ENCODE peak calls at places on chromosomes 6 and 20, in four cellular contexts. One of them, this sample, is unnamed.

GRCh38 chr20:20338133-20338730 is 29.7 kb upstream of the INSM1 start:
- DNase-seq in uterus: no peak
- DNase-seq in fibroblast of villous mesenchyme: no peak
- DNase-seq in fibroblast of lung: no peak
- DNase-seq in this sample: no peak

GRCh38 chr6:52995913-52996685 is 1.0 kb upstream of the GSTA4 start:
- DNase-seq in uterus: peak; percentile 39
- DNase-seq in fibroblast of villous mesenchyme: peak; percentile 83
- DNase-seq in fibroblast of lung: peak; percentile 90
- DNase-seq in this sample: peak; percentile 87

GRCh38 chr6:104266922-104267321 is 592.8 kb downstream of the HACE1 start:
- DNase-seq in uterus: no peak
- DNase-seq in fibroblast of villous mesenchyme: no peak
- DNase-seq in fibroblast of lung: no peak
- DNase-seq in this sample: no peak

GRCh38 chr6:153024401-153025017 is 22.0 kb upstream of the MTRF1L start:
- DNase-seq in uterus: peak; percentile 30
- DNase-seq in fibroblast of villous mesenchyme: peak; percentile 62
- DNase-seq in fibroblast of lung: peak; percentile 66
- DNase-seq in this sample: peak; percentile 50

GRCh38 chr6:40907198-40907701 is 131.8 kb downstream of the UNC5CL start:
- DNase-seq in uterus: peak; percentile 31
- DNase-seq in fibroblast of villous mesenchyme: no peak
- DNase-seq in fibroblast of lung: peak; percentile 9
- DNase-seq in this sample: peak; percentile 57

GRCh38 chr20:60715172-60715571 is 536.9 kb upstream of the CDH4 start:
- DNase-seq in uterus: no peak
- DNase-seq in fibroblast of villous mesenchyme: no peak
- DNase-seq in fibroblast of lung: no peak
- DNase-seq in this sample: no peak

GRCh38 chr20:4151991-4152695 is 136.8 kb upstream of the RNF24 start:
- DNase-seq in uterus: no peak
- DNase-seq in fibroblast of villous mesenchyme: no peak
- DNase-seq in fibroblast of lung: no peak
- DNase-seq in this sample: peak; percentile 39

GRCh38 chr6:77324851-77325250 is 138.4 kb downstream of the HTR1B start:
- DNase-seq in uterus: no peak
- DNase-seq in fibroblast of villous mesenchyme: no peak
- DNase-seq in fibroblast of lung: no peak
- DNase-seq in this sample: peak; percentile 20

GRCh38 chr20:54497931-54498718 is 22.7 kb downstream of the DOK5 start:
- DNase-seq in uterus: no peak
- DNase-seq in fibroblast of villous mesenchyme: no peak
- DNase-seq in fibroblast of lung: no peak
- DNase-seq in this sample: peak; percentile 3
- H3K4me3 ChIP-seq in uterus: no peak overlapping the region
- H3K4me3 ChIP-seq in fibroblast of villous mesenchyme: no peak overlapping the region
- H3K4me3 ChIP-seq in fibroblast of lung: no peak overlapping the region
- H3K4me3 ChIP-seq in this sample: no peak overlapping the region

GRCh38 chr6:32148722-32149576 is 2.8 kb downstream of the PRRT1 start:
- DNase-seq in uterus: no peak
- DNase-seq in fibroblast of villous mesenchyme: no peak
- DNase-seq in fibroblast of lung: peak; percentile 47
- DNase-seq in this sample: no peak
- TF ChIP-seq CTCF in uterus: no peak
- TF ChIP-seq CTCF in fibroblast of villous mesenchyme: no peak
- TF ChIP-seq CTCF in fibroblast of lung: no peak
- TF ChIP-seq CTCF in this sample: no peak

GRCh38 chr6:135094403-135094821 is 39.8 kb upstream of the HBS1L start:
- DNase-seq in uterus: no peak
- DNase-seq in fibroblast of villous mesenchyme: no peak
- DNase-seq in fibroblast of lung: no peak
- DNase-seq in this sample: no peak

GRCh38 chr6:135093578-135093977 is 39.0 kb upstream of the HBS1L start:
- DNase-seq in uterus: no peak
- DNase-seq in fibroblast of villous mesenchyme: no peak
- DNase-seq in fibroblast of lung: no peak
- DNase-seq in this sample: no peak

GRCh38 chr6:135096403-135097130 is 41.9 kb upstream of the HBS1L start:
- DNase-seq in uterus: no peak
- DNase-seq in fibroblast of villous mesenchyme: no peak
- DNase-seq in fibroblast of lung: no peak
- DNase-seq in this sample: no peak

GRCh38 chr6:135097172-135097571 is 42.5 kb upstream of the HBS1L start:
- DNase-seq in uterus: no peak
- DNase-seq in fibroblast of villous mesenchyme: no peak
- DNase-seq in fibroblast of lung: no peak
- DNase-seq in this sample: no peak

DNA sequence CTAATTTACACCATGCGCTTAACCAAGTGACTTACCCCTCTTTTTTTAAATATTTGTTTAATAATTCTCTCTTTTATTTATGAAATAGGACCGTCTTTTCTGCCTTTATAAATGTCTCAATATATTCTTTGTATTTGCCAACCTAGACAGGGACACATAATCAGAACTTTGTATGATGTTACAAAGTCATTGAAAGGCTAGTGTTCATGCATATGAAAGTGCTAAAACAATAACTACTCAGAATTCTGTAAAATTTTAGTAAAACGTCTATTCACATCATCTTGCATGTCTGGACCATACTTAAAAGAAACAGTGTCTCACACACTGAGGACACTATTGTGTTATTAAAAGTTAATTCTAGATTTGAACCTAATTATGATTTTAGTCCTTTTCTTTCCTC is 41.1 kb upstream of the HBS1L start:
- DNase-seq in uterus: no peak
- DNase-seq in fibroblast of villous mesenchyme: no peak
- DNase-seq in fibroblast of lung: no peak
- DNase-seq in this sample: no peak
- H3K4me3 ChIP-seq in uterus: no peak overlapping the region
- H3K4me3 ChIP-seq in fibroblast of villous mesenchyme: no peak overlapping the region
- H3K4me3 ChIP-seq in fibroblast of lung: no peak overlapping the region
- H3K4me3 ChIP-seq in this sample: no peak overlapping the region

DNA sequence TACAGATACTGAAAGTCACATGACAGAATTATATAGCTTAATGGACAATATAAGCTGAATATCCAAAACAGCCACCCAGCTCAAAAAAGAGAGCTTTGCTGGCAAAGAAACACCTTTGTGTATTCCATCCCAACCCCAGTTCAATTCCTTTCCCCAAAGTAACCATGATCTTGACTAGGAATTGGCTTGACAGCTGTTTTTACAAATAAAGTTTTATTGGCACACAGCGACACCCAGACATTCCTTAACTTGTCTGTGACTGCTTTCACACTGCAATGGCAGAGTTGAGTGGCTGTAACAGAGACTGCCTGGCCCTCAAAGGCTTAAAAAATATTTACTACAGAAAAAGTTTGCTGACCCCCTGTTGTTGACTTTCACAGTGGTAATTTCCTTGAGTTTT is 264.0 kb upstream of the TSHZ2 start:
- DNase-seq in uterus: no peak
- DNase-seq in fibroblast of villous mesenchyme: no peak
- DNase-seq in fibroblast of lung: no peak
- DNase-seq in this sample: no peak
- TF ChIP-seq CTCF in uterus: no peak
- TF ChIP-seq CTCF in fibroblast of villous mesenchyme: no peak
- TF ChIP-seq CTCF in fibroblast of lung: no peak
- TF ChIP-seq CTCF in this sample: no peak

GRCh38 chr6:134171517-134171916 is 119.1 kb upstream of the SLC2A12 start:
- DNase-seq in uterus: no peak
- DNase-seq in fibroblast of villous mesenchyme: peak; percentile 43
- DNase-seq in fibroblast of lung: peak; percentile 18
- DNase-seq in this sample: peak; percentile 28
- H3K4me3 ChIP-seq in uterus: no peak overlapping the region
- H3K4me3 ChIP-seq in fibroblast of villous mesenchyme: peak overlapping the region; percentile 98
- H3K4me3 ChIP-seq in fibroblast of lung: peak overlapping the region; percentile 11
- H3K4me3 ChIP-seq in this sample: peak overlapping the region; percentile 70

GRCh38 chr6:39007575-39007974 is 41.0 kb upstream of the GLP1R start:
- DNase-seq in uterus: no peak
- DNase-seq in fibroblast of villous mesenchyme: no peak
- DNase-seq in fibroblast of lung: no peak
- DNase-seq in this sample: no peak

GRCh38 chr6:39003072-39003471 is 45.5 kb upstream of the GLP1R start:
- DNase-seq in uterus: no peak
- DNase-seq in fibroblast of villous mesenchyme: no peak
- DNase-seq in fibroblast of lung: no peak
- DNase-seq in this sample: no peak

GRCh38 chr6:39004801-39005200 is 43.8 kb upstream of the GLP1R start:
- DNase-seq in uterus: no peak
- DNase-seq in fibroblast of villous mesenchyme: no peak
- DNase-seq in fibroblast of lung: no peak
- DNase-seq in this sample: no peak

GRCh38 chr6:39005774-39006173 is 42.8 kb upstream of the GLP1R start:
- DNase-seq in uterus: no peak
- DNase-seq in fibroblast of villous mesenchyme: no peak
- DNase-seq in fibroblast of lung: no peak
- DNase-seq in this sample: no peak

DNA sequence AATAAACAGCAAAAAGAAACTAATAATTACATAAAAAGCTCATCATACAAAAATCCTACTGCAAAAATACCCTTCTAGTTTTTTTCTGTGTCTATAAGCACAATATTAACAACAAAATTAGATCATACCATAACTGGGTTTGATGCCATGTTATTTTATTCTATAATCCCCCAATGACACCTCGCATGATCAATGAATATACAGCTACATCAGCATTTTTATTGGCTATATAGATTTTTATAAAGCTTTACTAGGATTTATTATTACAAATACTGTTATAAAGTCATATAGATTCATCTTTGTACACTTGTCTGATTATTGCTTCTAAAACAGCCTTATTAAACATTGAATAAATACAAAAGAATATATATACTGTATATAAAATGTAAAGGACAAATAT is 45.1 kb upstream of the GLP1R start:
- DNase-seq in uterus: no peak
- DNase-seq in fibroblast of villous mesenchyme: no peak
- DNase-seq in fibroblast of lung: no peak
- DNase-seq in this sample: no peak
- TF ChIP-seq CTCF in uterus: no peak
- TF ChIP-seq CTCF in fibroblast of villous mesenchyme: no peak
- TF ChIP-seq CTCF in fibroblast of lung: no peak
- TF ChIP-seq CTCF in this sample: no peak

GRCh38 chr20:46055269-46055668 is 26.3 kb downstream of the SLC12A5 start:
- DNase-seq in uterus: no peak
- DNase-seq in fibroblast of villous mesenchyme: no peak
- DNase-seq in fibroblast of lung: no peak
- DNase-seq in this sample: no peak

GRCh38 chr20:46057856-46058655 is 29.0 kb downstream of the SLC12A5 start:
- DNase-seq in uterus: peak; percentile 24
- DNase-seq in fibroblast of villous mesenchyme: peak; percentile 33
- DNase-seq in fibroblast of lung: peak; percentile 62
- DNase-seq in this sample: peak; percentile 31

GRCh38 chr20:46058656-46059281 is 29.8 kb downstream of the SLC12A5 start:
- DNase-seq in uterus: no peak
- DNase-seq in fibroblast of villous mesenchyme: no peak
- DNase-seq in fibroblast of lung: no peak
- DNase-seq in this sample: no peak

GRCh38 chr20:46056027-46056833 is 27.2 kb downstream of the SLC12A5 start:
- DNase-seq in uterus: no peak
- DNase-seq in fibroblast of villous mesenchyme: no peak
- DNase-seq in fibroblast of lung: no peak
- DNase-seq in this sample: no peak

GRCh38 chr20:46056970-46057855 is 28.2 kb downstream of the SLC12A5 start:
- DNase-seq in uterus: peak; percentile 28
- DNase-seq in fibroblast of villous mesenchyme: peak; percentile 45
- DNase-seq in fibroblast of lung: peak; percentile 47
- DNase-seq in this sample: peak; percentile 49
- H3K4me3 ChIP-seq in uterus: no peak overlapping the region
- H3K4me3 ChIP-seq in fibroblast of villous mesenchyme: no peak overlapping the region
- H3K4me3 ChIP-seq in fibroblast of lung: no peak overlapping the region
- H3K4me3 ChIP-seq in this sample: no peak overlapping the region

GRCh38 chr6:30219244-30219643 is 6.0 kb upstream of the TRIM26 start:
- DNase-seq in uterus: no peak
- DNase-seq in fibroblast of villous mesenchyme: peak; percentile 57
- DNase-seq in fibroblast of lung: peak; percentile 56
- DNase-seq in this sample: peak; percentile 52
- TF ChIP-seq CTCF in uterus: peak; percentile 60
- TF ChIP-seq CTCF in fibroblast of villous mesenchyme: peak; percentile 89
- TF ChIP-seq CTCF in fibroblast of lung: peak; percentile 88
- TF ChIP-seq CTCF in this sample: peak; percentile 94

GRCh38 chr6:166542580-166542912 is 43.9 kb downstream of the RAMACL start:
- DNase-seq in uterus: no peak
- DNase-seq in fibroblast of villous mesenchyme: no peak
- DNase-seq in fibroblast of lung: no peak
- DNase-seq in this sample: no peak

GRCh38 chr6:166543603-166544293 is 42.7 kb downstream of the RAMACL start:
- DNase-seq in uterus: no peak
- DNase-seq in fibroblast of villous mesenchyme: no peak
- DNase-seq in fibroblast of lung: no peak
- DNase-seq in this sample: no peak

GRCh38 chr6:166540631-166541331 is 45.7 kb downstream of the RAMACL start:
- DNase-seq in uterus: no peak
- DNase-seq in fibroblast of villous mesenchyme: no peak
- DNase-seq in fibroblast of lung: no peak
- DNase-seq in this sample: no peak

GRCh38 chr6:166541366-166541765 is 45.1 kb downstream of the RAMACL start:
- DNase-seq in uterus: no peak
- DNase-seq in fibroblast of villous mesenchyme: no peak
- DNase-seq in fibroblast of lung: no peak
- DNase-seq in this sample: no peak

GRCh38 chr6:166541876-166542579 is 44.5 kb downstream of the RAMACL start:
- DNase-seq in uterus: no peak
- DNase-seq in fibroblast of villous mesenchyme: no peak
- DNase-seq in fibroblast of lung: no peak
- DNase-seq in this sample: no peak
- H3K4me3 ChIP-seq in uterus: no peak overlapping the region
- H3K4me3 ChIP-seq in fibroblast of villous mesenchyme: no peak overlapping the region
- H3K4me3 ChIP-seq in fibroblast of lung: no peak overlapping the region
- H3K4me3 ChIP-seq in this sample: no peak overlapping the region

GRCh38 chr20:61932199-61932592 is 133.5 kb downstream of the TAF4 start:
- DNase-seq in uterus: no peak
- DNase-seq in fibroblast of villous mesenchyme: no peak
- DNase-seq in fibroblast of lung: no peak
- DNase-seq in this sample: no peak
- TF ChIP-seq CTCF in uterus: no peak
- TF ChIP-seq CTCF in fibroblast of villous mesenchyme: no peak
- TF ChIP-seq CTCF in fibroblast of lung: no peak
- TF ChIP-seq CTCF in this sample: no peak

This sample was measured in AG10803.